ENCODE peak calls at places on chromosomes 2 and 18, in four cellular contexts. J is neuronal stem cell, Q is astrocyte, H is hepatocyte. G is an unnamed sample.

GRCh38 chr2:168622559-168622958 is 166.5 kb downstream of the CERS6 start:
- DNase-seq in J (no peak), Q (no peak), H (no peak), G (no peak)

GRCh38 chr2:223062304-223062845 is 10.4 kb downstream of the KCNE4 start:
- DNase-seq in J (no peak), Q (peak; percentile 59), H (no peak), G (no peak)

GRCh38 chr2:121505005-121505404 is 25.7 kb upstream of the RNU4ATAC start:
- DNase-seq in J (no peak), Q (peak; percentile 99), H (no peak), G (no peak)

GRCh38 chr18:58861353-58861752 is 3.3 kb upstream of the ZNF532 start:
- DNase-seq in J (no peak), Q (no peak), H (no peak), G (no peak)

GRCh38 chr18:34723143-34723542 is 13.0 kb downstream of the DTNA start:
- DNase-seq in J (no peak), Q (no peak), H (no peak), G (peak; percentile 42)

GRCh38 chr2:5594288-5594687 is 97.9 kb upstream of the SOX11 start:
- DNase-seq in J (no peak), Q (peak; percentile 54), H (no peak), G (no peak)

GRCh38 chr2:201114846-201115245 is 1.1 kb upstream of the CFLAR start:
- DNase-seq in J (no peak), Q (peak; percentile 31), H (no peak), G (peak; percentile 37)

GRCh38 chr2:37418956-37419355 is 74.5 kb downstream of the QPCT start:
- DNase-seq in J (no peak), Q (no peak), H (no peak), G (no peak)

GRCh38 chr2:212726403-212726802 is 187.8 kb upstream of the ERBB4 start:
- DNase-seq in J (no peak), Q (no peak), H (no peak), G (no peak)

GRCh38 chr18:41955688-41956087 is 654 bp downstream of the PIK3C3 start:
- DNase-seq in J (no peak), Q (no peak), H (no peak), G (no peak)

GRCh38 chr2:212936572-212936971 is 214.8 kb downstream of the IKZF2 start:
- DNase-seq in J (no peak), Q (no peak), H (no peak), G (no peak)

GRCh38 chr2:3595985-3596384 is 1.1 kb downstream of the COLEC11 start:
- DNase-seq in J (no peak), Q (no peak), H (no peak), G (no peak)

GRCh38 chr2:240655931-240656886 is 26.5 kb downstream of the AQP12B start:
- DNase-seq in J (no peak), Q (peak; percentile 10), H (no peak), G (no peak)

GRCh38 chr2:84486436-84487115 is 27.5 kb upstream of the SUCLG1 start:
- DNase-seq in J (no peak), Q (peak; percentile 40), H (peak; percentile 88), G (no peak)

GRCh38 chr2:200350796-200351195 is 44.3 kb downstream of the SPATS2L start:
- DNase-seq in J (no peak), Q (peak; percentile 88), H (no peak), G (no peak)

GRCh38 chr18:10169064-10169562 is 255.3 kb downstream of the VAPA start:
- DNase-seq in J (no peak), Q (peak; percentile 71), H (no peak), G (no peak)

GRCh38 chr2:183037281-183037659 is 987 bp downstream of the NCKAP1 start:
- DNase-seq in J (no peak), Q (peak; percentile 32), H (peak; percentile 32), G (no peak)

GRCh38 chr18:2050702-2051201 is 520.6 kb downstream of the METTL4 start:
- DNase-seq in J (no peak), Q (peak; percentile 33), H (no peak), G (no peak)

GRCh38 chr2:208025037-208025813 is at the start of gene PLEKHM3:
- DNase-seq in J (peak; percentile 83), Q (peak; percentile 77), H (peak; percentile 90), G (peak; percentile 90)

GRCh38 chr2:154455871-154456270 is 242.6 kb upstream of the KCNJ3 start:
- DNase-seq in J (no peak), Q (no peak), H (no peak), G (no peak)

GRCh38 chr18:63578357-63578958 is 8.7 kb upstream of the SERPINB13 start:
- DNase-seq in J (peak; percentile 67), Q (no peak), H (peak; percentile 49), G (peak; percentile 80)

GRCh38 chr2:233387225-233387624 is 32.9 kb downstream of the DGKD start:
- DNase-seq in J (no peak), Q (no peak), H (no peak), G (no peak)

GRCh38 chr18:5693637-5694175 is 149.9 kb upstream of the EPB41L3 start:
- DNase-seq in J (no peak), Q (peak; percentile 2), H (no peak), G (no peak)

GRCh38 chr2:142175917-142176316 is 45.1 kb upstream of the LRP1B start:
- DNase-seq in J (no peak), Q (no peak), H (peak; percentile 13), G (no peak)

GRCh38 chr2:238133499-238134392 is 4.7 kb upstream of the KLHL30 start:
- DNase-seq in J (no peak), Q (no peak), H (no peak), G (no peak)

GRCh38 chr2:29228276-29228675 is 113.1 kb downstream of the CLIP4 start:
- DNase-seq in J (no peak), Q (peak; percentile 92), H (no peak), G (no peak)

GRCh38 chr2:62000538-62000937 is 95.1 kb downstream of the COMMD1 start:
- DNase-seq in J (no peak), Q (no peak), H (no peak), G (no peak)

GRCh38 chr2:85248741-85249524 is 78.9 kb downstream of the TGOLN2 start:
- DNase-seq in J (no peak), Q (peak; percentile 96), H (peak; percentile 68), G (no peak)

GRCh38 chr2:208265371-208265806 is 666 bp upstream of the PIKFYVE start:
- DNase-seq in J (peak; percentile 12), Q (peak; percentile 56), H (peak; percentile 46), G (peak; percentile 85)

GRCh38 chr2:37645836-37646235 is 25.6 kb downstream of the CDC42EP3 start:
- DNase-seq in J (no peak), Q (no peak), H (no peak), G (no peak)

GRCh38 chr2:67834482-67834881 is 228.3 kb downstream of the C1D start:
- DNase-seq in J (no peak), Q (peak; percentile 20), H (no peak), G (peak; percentile 59)

GRCh38 chr2:88018969-88019368 is 2.6 kb upstream of the RNU2-63P start:
- DNase-seq in J (no peak), Q (no peak), H (no peak), G (no peak)

DNA sequence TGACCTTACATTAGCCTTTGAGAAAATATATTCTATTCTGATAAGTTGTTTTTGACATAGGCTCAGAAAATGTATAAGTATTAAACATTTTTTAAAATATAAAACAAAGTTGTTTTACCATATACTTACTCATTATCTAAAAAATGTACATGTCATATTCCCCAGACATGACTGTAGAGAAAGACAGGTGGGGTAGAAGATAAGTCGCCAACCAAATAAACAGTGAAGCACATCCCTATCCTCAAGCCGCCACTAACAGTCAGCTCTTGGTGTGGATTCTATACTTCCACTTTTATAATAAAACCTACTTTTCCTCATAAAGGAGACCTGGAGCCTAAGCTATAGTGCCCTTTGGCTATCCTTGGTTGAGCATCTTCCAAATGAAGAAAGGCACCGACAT is 26.4 kb downstream of the GDF7 start:
- DNase-seq in J (no peak), Q (no peak), H (no peak), G (no peak)
- H3K4me3 ChIP-seq in J (no peak overlapping the region), Q (no peak overlapping the region), H (no peak overlapping the region), G (no peak overlapping the region)

GRCh38 chr2:108621087-108621559 is 86.9 kb downstream of the LIMS1 start:
- DNase-seq in J (no peak), Q (peak; percentile 64), H (peak; percentile 65), G (no peak)
- H3K4me2 ChIP-seq in J (peak overlapping the region; percentile 21), Q (peak overlapping the region; percentile 61), H (peak overlapping the region; percentile 77), G (no peak overlapping the region)

GRCh38 chr2:101778102-101778501 is 80.6 kb downstream of the MAP4K4 start:
- DNase-seq in J (no peak), Q (no peak), H (no peak), G (no peak)
- H3K4me1 ChIP-seq in J (peaks cover 27% of the 10 kb centered on the region), Q (peaks cover 33% of the 10 kb centered on the region), H (peaks cover 34% of the 10 kb centered on the region), G (no peaks in the 10 kb centered on the region)

GRCh38 chr2:230986520-230987136 is 9.3 kb upstream of the SPATA3 start:
- DNase-seq in J (no peak), Q (no peak), H (no peak), G (no peak)
- H3K4me3 ChIP-seq in J (no peak overlapping the region), Q (peak overlapping the region; percentile 47), H (no peak overlapping the region), G (peak overlapping the region; percentile 80)

GRCh38 chr18:76448262-76449109 is 46.6 kb downstream of the ZNF516 start:
- DNase-seq in J (no peak), Q (no peak), H (no peak), G (no peak)
- H3K4me2 ChIP-seq in J (no peak overlapping the region), Q (no peak overlapping the region), H (peak overlapping the region; percentile 50), G (no peak overlapping the region)

DNA sequence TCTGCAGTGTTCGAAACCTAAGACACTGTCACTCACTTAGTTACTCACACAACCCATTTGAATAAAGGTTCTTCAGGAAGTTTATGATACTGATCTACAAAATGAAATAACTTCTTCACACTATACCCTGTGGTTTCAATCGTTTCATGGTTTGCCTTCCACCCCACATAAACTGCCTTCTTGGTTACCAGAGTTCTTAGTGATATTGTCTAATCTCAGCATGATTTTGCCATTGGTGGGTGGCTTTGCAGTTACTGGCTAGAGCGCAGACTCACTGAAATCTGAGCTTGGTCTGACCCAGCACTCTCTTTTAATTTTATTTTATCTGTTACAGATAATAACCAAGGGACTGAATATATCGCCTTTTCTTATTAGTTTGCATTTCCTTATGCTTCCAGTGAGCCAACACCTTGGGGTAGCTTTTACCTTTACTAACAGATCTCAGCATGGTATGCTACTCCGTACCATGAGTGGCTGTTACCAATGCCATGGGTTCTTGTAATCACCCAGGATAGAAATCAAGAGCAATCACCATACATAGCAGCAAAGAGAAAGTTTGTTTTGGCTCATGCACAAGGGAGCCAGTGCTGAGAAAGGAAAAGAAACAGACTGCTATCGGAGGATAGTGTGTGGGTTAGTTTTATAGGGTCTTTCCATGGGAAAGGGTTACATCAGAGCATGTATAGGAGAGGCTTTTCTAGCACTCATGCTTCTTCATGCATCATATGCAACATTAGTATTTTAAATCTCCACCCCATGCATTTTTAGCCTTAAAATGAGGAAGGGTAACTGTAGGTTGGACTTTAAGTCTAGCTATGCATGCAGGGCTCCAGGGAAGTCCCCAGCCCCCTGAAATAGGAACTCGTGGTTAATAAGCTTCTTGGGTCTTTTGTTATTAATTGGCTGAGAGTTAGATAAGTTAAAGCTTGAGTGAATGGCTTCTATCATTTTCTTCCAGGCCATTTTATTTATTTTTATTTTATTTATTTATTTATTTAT is 33.3 kb downstream of the ANXA4 start:
- DNase-seq in J (no peak), Q (no peak), H (no peak), G (no peak)
- H3K4me1 ChIP-seq in J (no peaks in the 10 kb centered on the region), Q (peaks cover 7% of the 10 kb centered on the region), H (peaks cover 40% of the 10 kb centered on the region), G (no peaks in the 10 kb centered on the region)

G was measured in Karpas-422.